ENCODE peak calls at places on chromosomes 1 and 21, in seven cellular contexts. One of them, this sample, is unnamed.
A peak's percentile ranks its signal among the peaks of the same experiment; 100 is the strongest.

GRCh38 chr21:31182231-31183129 is 144.2 kb upstream of the KRTAP19-8 start:
- DNase-seq in body of pancreas: no peak
- DNase-seq in fibroblast of lung: no peak
- DNase-seq in neural progenitor cell: no peak
- DNase-seq in OCI-LY7: no peak
- DNase-seq in brain microvascular endothelial cell: no peak
- DNase-seq in psoas muscle: no peak
- DNase-seq in this sample: no peak

GRCh38 chr1:207747627-207748492 is 4.0 kb upstream of the CD46 start:
- DNase-seq in body of pancreas: no peak
- DNase-seq in fibroblast of lung: no peak
- DNase-seq in neural progenitor cell: no peak
- DNase-seq in OCI-LY7: peak; percentile 77
- DNase-seq in brain microvascular endothelial cell: no peak
- DNase-seq in psoas muscle: no peak
- DNase-seq in this sample: no peak

GRCh38 chr1:59427155-59427554 is 130.3 kb downstream of the FGGY start:
- DNase-seq in body of pancreas: no peak
- DNase-seq in fibroblast of lung: peak; percentile 85
- DNase-seq in neural progenitor cell: no peak
- DNase-seq in OCI-LY7: no peak
- DNase-seq in brain microvascular endothelial cell: no peak
- DNase-seq in psoas muscle: peak; percentile 90
- DNase-seq in this sample: no peak

GRCh38 chr1:56376188-56376984 is 203.0 kb downstream of the PLPP3 start:
- DNase-seq in body of pancreas: no peak
- DNase-seq in fibroblast of lung: peak; percentile 85
- DNase-seq in neural progenitor cell: peak; percentile 34
- DNase-seq in OCI-LY7: no peak
- DNase-seq in brain microvascular endothelial cell: no peak
- DNase-seq in psoas muscle: peak; percentile 76
- DNase-seq in this sample: peak; percentile 66

GRCh38 chr1:65412984-65413375 is 7.5 kb upstream of the LEPR start:
- DNase-seq in body of pancreas: no peak
- DNase-seq in fibroblast of lung: peak; percentile 82
- DNase-seq in neural progenitor cell: no peak
- DNase-seq in OCI-LY7: no peak
- DNase-seq in brain microvascular endothelial cell: peak; percentile 37
- DNase-seq in psoas muscle: no peak
- DNase-seq in this sample: no peak

GRCh38 chr1:172466795-172467407 is 23.0 kb upstream of the PIGC start:
- DNase-seq in body of pancreas: peak; percentile 47
- DNase-seq in fibroblast of lung: peak; percentile 35
- DNase-seq in neural progenitor cell: no peak
- DNase-seq in OCI-LY7: no peak
- DNase-seq in brain microvascular endothelial cell: no peak
- DNase-seq in psoas muscle: no peak
- DNase-seq in this sample: no peak

GRCh38 chr1:228140724-228141081 is 624 bp downstream of the GUK1 start:
- DNase-seq in body of pancreas: no peak
- DNase-seq in fibroblast of lung: no peak
- DNase-seq in neural progenitor cell: no peak
- DNase-seq in OCI-LY7: peak; percentile 26
- DNase-seq in brain microvascular endothelial cell: no peak
- DNase-seq in psoas muscle: no peak
- DNase-seq in this sample: no peak

GRCh38 chr21:17462276-17462981 is 50.4 kb upstream of the CXADR start:
- DNase-seq in body of pancreas: peak; percentile 92
- DNase-seq in fibroblast of lung: peak; percentile 83
- DNase-seq in neural progenitor cell: no peak
- DNase-seq in OCI-LY7: no peak
- DNase-seq in brain microvascular endothelial cell: peak; percentile 73
- DNase-seq in psoas muscle: no peak
- DNase-seq in this sample: no peak

GRCh38 chr1:86714159-86714558 is 9.8 kb downstream of the SH3GLB1 start:
- DNase-seq in body of pancreas: no peak
- DNase-seq in fibroblast of lung: peak; percentile 18
- DNase-seq in neural progenitor cell: no peak
- DNase-seq in OCI-LY7: no peak
- DNase-seq in brain microvascular endothelial cell: no peak
- DNase-seq in psoas muscle: no peak
- DNase-seq in this sample: no peak

GRCh38 chr1:33153650-33154049 is 28.2 kb downstream of the TRIM62 start:
- DNase-seq in body of pancreas: no peak
- DNase-seq in fibroblast of lung: no peak
- DNase-seq in neural progenitor cell: no peak
- DNase-seq in OCI-LY7: no peak
- DNase-seq in brain microvascular endothelial cell: peak; percentile 53
- DNase-seq in psoas muscle: no peak
- DNase-seq in this sample: no peak

GRCh38 chr1:59928996-59929395 is 2.4 kb upstream of the CYP2J2 start:
- DNase-seq in body of pancreas: no peak
- DNase-seq in fibroblast of lung: no peak
- DNase-seq in neural progenitor cell: no peak
- DNase-seq in OCI-LY7: no peak
- DNase-seq in brain microvascular endothelial cell: no peak
- DNase-seq in psoas muscle: no peak
- DNase-seq in this sample: no peak

GRCh38 chr1:222794656-222795474 is 20.0 kb upstream of the DISP1 start:
- DNase-seq in body of pancreas: no peak
- DNase-seq in fibroblast of lung: no peak
- DNase-seq in neural progenitor cell: no peak
- DNase-seq in OCI-LY7: no peak
- DNase-seq in brain microvascular endothelial cell: no peak
- DNase-seq in psoas muscle: no peak
- DNase-seq in this sample: no peak

GRCh38 chr1:111735858-111736544 is 3.2 kb downstream of the INKA2 start:
- DNase-seq in body of pancreas: no peak
- DNase-seq in fibroblast of lung: peak; percentile 26
- DNase-seq in neural progenitor cell: peak; percentile 76
- DNase-seq in OCI-LY7: no peak
- DNase-seq in brain microvascular endothelial cell: no peak
- DNase-seq in psoas muscle: no peak
- DNase-seq in this sample: peak; percentile 67

GRCh38 chr1:48495166-48495565 is 23.2 kb upstream of the SPATA6 start:
- DNase-seq in body of pancreas: no peak
- DNase-seq in fibroblast of lung: no peak
- DNase-seq in neural progenitor cell: no peak
- DNase-seq in OCI-LY7: no peak
- DNase-seq in brain microvascular endothelial cell: no peak
- DNase-seq in psoas muscle: no peak
- DNase-seq in this sample: no peak

GRCh38 chr1:198575715-198576641 is 35.5 kb upstream of the ATP6V1G3 start:
- DNase-seq in body of pancreas: no peak
- DNase-seq in fibroblast of lung: peak; percentile 58
- DNase-seq in neural progenitor cell: no peak
- DNase-seq in OCI-LY7: no peak
- DNase-seq in brain microvascular endothelial cell: no peak
- DNase-seq in psoas muscle: no peak
- DNase-seq in this sample: no peak

GRCh38 chr1:65065535-65066378 is 82.2 kb upstream of the AK4 start:
- DNase-seq in body of pancreas: peak; percentile 65
- DNase-seq in fibroblast of lung: no peak
- DNase-seq in neural progenitor cell: peak; percentile 71
- DNase-seq in OCI-LY7: no peak
- DNase-seq in brain microvascular endothelial cell: no peak
- DNase-seq in psoas muscle: peak; percentile 74
- DNase-seq in this sample: no peak

GRCh38 chr1:32886828-32887414 is 630 bp downstream of the HPCA start:
- DNase-seq in body of pancreas: no peak
- DNase-seq in fibroblast of lung: no peak
- DNase-seq in neural progenitor cell: no peak
- DNase-seq in OCI-LY7: no peak
- DNase-seq in brain microvascular endothelial cell: no peak
- DNase-seq in psoas muscle: no peak
- DNase-seq in this sample: no peak

GRCh38 chr1:179082308-179083030 is 599 bp downstream of the TOR3A start:
- DNase-seq in body of pancreas: peak; percentile 25
- DNase-seq in fibroblast of lung: no peak
- DNase-seq in neural progenitor cell: peak; percentile 62
- DNase-seq in OCI-LY7: peak; percentile 53
- DNase-seq in brain microvascular endothelial cell: no peak
- DNase-seq in psoas muscle: no peak
- DNase-seq in this sample: peak; percentile 65

GRCh38 chr1:67817319-67817718 is 15.9 kb downstream of the GNG12 start:
- DNase-seq in body of pancreas: no peak
- DNase-seq in fibroblast of lung: no peak
- DNase-seq in neural progenitor cell: no peak
- DNase-seq in OCI-LY7: no peak
- DNase-seq in brain microvascular endothelial cell: no peak
- DNase-seq in psoas muscle: peak; percentile 59
- DNase-seq in this sample: no peak

GRCh38 chr1:236502972-236503639 is 20.7 kb upstream of the LGALS8 start:
- DNase-seq in body of pancreas: peak; percentile 79
- DNase-seq in fibroblast of lung: peak; percentile 82
- DNase-seq in neural progenitor cell: peak; percentile 85
- DNase-seq in OCI-LY7: no peak
- DNase-seq in brain microvascular endothelial cell: peak; percentile 84
- DNase-seq in psoas muscle: peak; percentile 64
- DNase-seq in this sample: no peak

GRCh38 chr21:45324430-45325205 is 36.9 kb upstream of the POFUT2 start:
- DNase-seq in body of pancreas: no peak
- DNase-seq in fibroblast of lung: no peak
- DNase-seq in neural progenitor cell: no peak
- DNase-seq in OCI-LY7: no peak
- DNase-seq in brain microvascular endothelial cell: no peak
- DNase-seq in psoas muscle: peak; percentile 48
- DNase-seq in this sample: no peak

GRCh38 chr1:107405241-107405640 is 264.4 kb downstream of the NTNG1 start:
- DNase-seq in body of pancreas: peak; percentile 5
- DNase-seq in fibroblast of lung: peak; percentile 85
- DNase-seq in neural progenitor cell: no peak
- DNase-seq in OCI-LY7: no peak
- DNase-seq in brain microvascular endothelial cell: no peak
- DNase-seq in psoas muscle: no peak
- DNase-seq in this sample: no peak

GRCh38 chr1:62229932-62230331 is 35.3 kb downstream of the L1TD1 start:
- DNase-seq in body of pancreas: no peak
- DNase-seq in fibroblast of lung: no peak
- DNase-seq in neural progenitor cell: no peak
- DNase-seq in OCI-LY7: no peak
- DNase-seq in brain microvascular endothelial cell: no peak
- DNase-seq in psoas muscle: no peak
- DNase-seq in this sample: no peak

GRCh38 chr1:244242446-244242845 is 191.4 kb downstream of the ZBTB18 start:
- DNase-seq in body of pancreas: no peak
- DNase-seq in fibroblast of lung: peak; percentile 23
- DNase-seq in neural progenitor cell: no peak
- DNase-seq in OCI-LY7: no peak
- DNase-seq in brain microvascular endothelial cell: no peak
- DNase-seq in psoas muscle: no peak
- DNase-seq in this sample: no peak

GRCh38 chr1:210236840-210237409 is 4.3 kb downstream of the SERTAD4 start:
- DNase-seq in body of pancreas: peak; percentile 33
- DNase-seq in fibroblast of lung: peak; percentile 92
- DNase-seq in neural progenitor cell: peak; percentile 23
- DNase-seq in OCI-LY7: no peak
- DNase-seq in brain microvascular endothelial cell: peak; percentile 72
- DNase-seq in psoas muscle: peak; percentile 68
- DNase-seq in this sample: peak; percentile 88

GRCh38 chr1:50747394-50747793 is 212.7 kb downstream of the FAF1 start:
- DNase-seq in body of pancreas: no peak
- DNase-seq in fibroblast of lung: no peak
- DNase-seq in neural progenitor cell: no peak
- DNase-seq in OCI-LY7: no peak
- DNase-seq in brain microvascular endothelial cell: no peak
- DNase-seq in psoas muscle: no peak
- DNase-seq in this sample: no peak

GRCh38 chr1:50750021-50750619 is 209.9 kb downstream of the FAF1 start:
- DNase-seq in body of pancreas: no peak
- DNase-seq in fibroblast of lung: peak; percentile 32
- DNase-seq in neural progenitor cell: peak; percentile 31
- DNase-seq in OCI-LY7: peak; percentile 35
- DNase-seq in brain microvascular endothelial cell: peak; percentile 49
- DNase-seq in psoas muscle: no peak
- DNase-seq in this sample: no peak
- TF ChIP-seq CTCF in body of pancreas: peak; percentile 19
- TF ChIP-seq CTCF in fibroblast of lung: peak; percentile 64
- TF ChIP-seq CTCF in neural progenitor cell: peak; percentile 55
- TF ChIP-seq CTCF in OCI-LY7: peak; percentile 83
- TF ChIP-seq CTCF in brain microvascular endothelial cell: peak; percentile 75
- TF ChIP-seq CTCF in psoas muscle: peak; percentile 17
- TF ChIP-seq CTCF in this sample: peak; percentile 11

DNA sequence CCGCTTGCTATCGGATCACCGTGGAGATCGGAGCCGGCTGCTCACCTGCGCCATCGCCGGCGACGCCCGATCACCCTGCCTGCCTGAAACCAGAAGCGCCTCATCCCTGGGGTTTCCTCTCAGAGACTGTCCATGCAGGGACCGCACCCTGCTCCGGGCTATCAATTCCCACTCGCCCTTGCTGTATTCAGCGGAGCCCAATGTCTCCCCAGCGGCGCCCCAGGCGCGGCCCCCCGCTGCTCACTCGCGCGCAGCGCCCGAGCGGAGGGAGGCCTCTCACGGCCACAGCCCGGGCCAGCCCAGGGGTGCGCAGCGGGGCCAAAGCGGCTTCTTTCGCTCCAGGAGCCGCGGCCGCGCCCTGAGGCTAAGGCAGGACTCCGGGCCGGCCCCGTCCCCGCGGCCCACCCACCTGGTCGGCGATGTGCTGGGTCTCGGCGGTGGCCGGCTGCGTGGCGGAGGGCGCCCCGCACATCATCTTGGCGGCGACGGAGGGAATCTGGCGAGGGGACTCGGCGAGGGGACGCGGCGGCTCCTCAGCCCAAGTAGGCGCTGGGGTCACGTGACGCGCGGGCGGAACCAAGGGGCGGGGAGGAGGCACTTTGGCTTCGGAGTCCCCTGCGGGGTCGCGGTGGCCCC is at the start of gene CSTB:
- DNase-seq in body of pancreas: peak; percentile 76
- DNase-seq in fibroblast of lung: peak; percentile 50
- DNase-seq in neural progenitor cell: peak; percentile 90
- DNase-seq in OCI-LY7: peak; percentile 80
- DNase-seq in brain microvascular endothelial cell: no peak
- DNase-seq in psoas muscle: peak; percentile 93
- DNase-seq in this sample: peak; percentile 75
- H3K27ac ChIP-seq in body of pancreas: peak within 1 kb of the TSS; percentile 59
- H3K27ac ChIP-seq in fibroblast of lung: peak within 1 kb of the TSS; percentile 68
- H3K27ac ChIP-seq in neural progenitor cell: peak within 1 kb of the TSS; percentile 54
- H3K27ac ChIP-seq in OCI-LY7: peak within 1 kb of the TSS; percentile 48
- H3K27ac ChIP-seq in brain microvascular endothelial cell: peak within 1 kb of the TSS; percentile 75
- H3K27ac ChIP-seq in psoas muscle: peak within 1 kb of the TSS; percentile 86
- H3K27ac ChIP-seq in this sample: peak within 1 kb of the TSS; percentile 85

GRCh38 chr1:23620605-23621004 is 61.3 kb upstream of the ID3 start:
- DNase-seq in body of pancreas: no peak
- DNase-seq in fibroblast of lung: no peak
- DNase-seq in neural progenitor cell: no peak
- DNase-seq in OCI-LY7: peak; percentile 55
- DNase-seq in brain microvascular endothelial cell: no peak
- DNase-seq in psoas muscle: no peak
- DNase-seq in this sample: no peak
- TF ChIP-seq CTCF in body of pancreas: no peak
- TF ChIP-seq CTCF in fibroblast of lung: no peak
- TF ChIP-seq CTCF in neural progenitor cell: no peak
- TF ChIP-seq CTCF in OCI-LY7: no peak
- TF ChIP-seq CTCF in brain microvascular endothelial cell: no peak
- TF ChIP-seq CTCF in psoas muscle: no peak
- TF ChIP-seq CTCF in this sample: no peak

GRCh38 chr1:27886744-27887143 is 14.4 kb downstream of the THEMIS2 start:
- DNase-seq in body of pancreas: no peak
- DNase-seq in fibroblast of lung: no peak
- DNase-seq in neural progenitor cell: no peak
- DNase-seq in OCI-LY7: no peak
- DNase-seq in brain microvascular endothelial cell: no peak
- DNase-seq in psoas muscle: no peak
- DNase-seq in this sample: no peak
- H3K27ac ChIP-seq in body of pancreas: no peak overlapping the region
- H3K27ac ChIP-seq in fibroblast of lung: no peak overlapping the region
- H3K27ac ChIP-seq in neural progenitor cell: no peak overlapping the region
- H3K27ac ChIP-seq in OCI-LY7: peak overlapping the region; percentile 52
- H3K27ac ChIP-seq in brain microvascular endothelial cell: no peak overlapping the region
- H3K27ac ChIP-seq in psoas muscle: no peak overlapping the region
- H3K27ac ChIP-seq in this sample: peak overlapping the region; percentile 36

This sample was measured in right atrium auricular region.